ENCODE peak calls at places on chromosomes 6 and 20, in four cellular contexts. Z is EH, U is thyroid gland, K is foreskin melanocyte. C is an unnamed sample.

GRCh38 chr6:146543211-146543939 is at the start of gene RAB32:
- DNase-seq in Z (peak; percentile 96), U (peak; percentile 92), K (peak; percentile 92), C (peak; percentile 98)

GRCh38 chr6:13120483-13121482 is 207.6 kb downstream of the TBC1D7 start:
- DNase-seq in Z (no peak), U (peak; percentile 18), K (no peak), C (no peak)

GRCh38 chr20:645318-646106 is 7.5 kb downstream of the SRXN1 start:
- DNase-seq in Z (peak; percentile 57), U (peak; percentile 57), K (peak; percentile 48), C (peak; percentile 78)

GRCh38 chr20:63892402-63892801 is 2.5 kb upstream of the DNAJC5 start:
- DNase-seq in Z (no peak), U (no peak), K (no peak), C (no peak)

GRCh38 chr6:128412680-128413079 is 107.7 kb downstream of the PTPRK start:
- DNase-seq in Z (peak; percentile 11), U (no peak), K (no peak), C (no peak)

GRCh38 chr20:61835301-61835700 is 230.4 kb downstream of the TAF4 start:
- DNase-seq in Z (peak; percentile 4), U (no peak), K (no peak), C (no peak)

GRCh38 chr6:151534576-151534975 is 40.8 kb downstream of the CCDC170 start:
- DNase-seq in Z (peak; percentile 11), U (no peak), K (no peak), C (no peak)

GRCh38 chr6:43992783-43993505 is 134.3 kb downstream of the MRPL14 start:
- DNase-seq in Z (no peak), U (peak; percentile 73), K (no peak), C (no peak)

GRCh38 chr20:22411568-22412450 is 172.6 kb downstream of the FOXA2 start:
- DNase-seq in Z (no peak), U (peak; percentile 4), K (no peak), C (no peak)